ENCODE peak calls at places on chromosomes 11 and 22, in six cellular contexts. F is A549, X is transverse colon, W is sigmoid colon, D is suprapubic skin, V is GM12878. U is an unnamed sample.

GRCh38 chr22:40534379-40535188 is 101.9 kb downstream of the MRTFA start:
- DNase-seq in F (no peak), X (no peak), W (no peak), D (no peak), V (peak), U (no peak)

GRCh38 chr11:44852159-44852707 is 98.5 kb downstream of the TP53I11 start:
- DNase-seq in F (no peak), X (no peak), W (no peak), D (no peak), V (no peak), U (no peak)

GRCh38 chr11:65435981-65436411 is 13.4 kb downstream of the NEAT1 start:
- DNase-seq in F (no peak), X (peak), W (peak), D (peak), V (no peak), U (peak)

GRCh38 chr22:48948575-48949170 is 879.0 kb downstream of the BRD1 start:
- DNase-seq in F (no peak), X (no peak), W (peak), D (peak), V (no peak), U (peak)

GRCh38 chr11:90805172-90805571 is 582.3 kb upstream of the CHORDC1 start:
- DNase-seq in F (no peak), X (no peak), W (no peak), D (no peak), V (no peak), U (no peak)

GRCh38 chr11:22809893-22810292 is 19.7 kb downstream of the SVIP start:
- DNase-seq in F (no peak), X (no peak), W (no peak), D (no peak), V (no peak), U (no peak)

GRCh38 chr11:61102667-61103491 is 590 bp downstream of the CD5 start:
- DNase-seq in F (no peak), X (no peak), W (no peak), D (no peak), V (no peak), U (no peak)

GRCh38 chr11:113377606-113378005 is 10.0 kb upstream of the ANKK1 start:
- DNase-seq in F (no peak), X (no peak), W (no peak), D (no peak), V (no peak), U (no peak)

GRCh38 chr11:123054301-123055065 is 7.5 kb downstream of the HSPA8 start:
- DNase-seq in F (peak), X (no peak), W (no peak), D (no peak), V (no peak), U (no peak)

GRCh38 chr11:35916270-35916669 is 27.6 kb upstream of the LDLRAD3 start:
- DNase-seq in F (no peak), X (no peak), W (no peak), D (no peak), V (no peak), U (no peak)

GRCh38 chr11:62600367-62601113 is 1.1 kb downstream of the MTA2 start:
- DNase-seq in F (no peak), X (no peak), W (no peak), D (no peak), V (no peak), U (no peak)

GRCh38 chr11:114279778-114280532 is 16.2 kb upstream of the NNMT start:
- DNase-seq in F (no peak), X (no peak), W (no peak), D (no peak), V (no peak), U (no peak)

GRCh38 chr11:40293655-40294342 is 1165.7 kb downstream of the LRRC4C start:
- DNase-seq in F (peak), X (peak), W (peak), D (peak), V (peak), U (peak)

GRCh38 chr22:20428496-20429253 is 8.9 kb downstream of the SCARF2 start:
- DNase-seq in F (no peak), X (no peak), W (peak), D (peak), V (no peak), U (no peak)

GRCh38 chr11:76577921-76578654 is 92.5 kb downstream of the LRRC32 start:
- DNase-seq in F (no peak), X (no peak), W (no peak), D (no peak), V (no peak), U (no peak)

GRCh38 chr11:44136176-44136945 is 40.9 kb downstream of the EXT2 start:
- DNase-seq in F (no peak), X (no peak), W (no peak), D (no peak), V (no peak), U (no peak)

GRCh38 chr22:31096637-31097274 is 10.6 kb downstream of the SELENOM start:
- DNase-seq in F (no peak), X (no peak), W (no peak), D (no peak), V (no peak), U (no peak)

GRCh38 chr11:99446400-99446799 is 425.7 kb downstream of the CNTN5 start:
- DNase-seq in F (no peak), X (no peak), W (no peak), D (no peak), V (no peak), U (no peak)

GRCh38 chr11:44784438-44784760 is 57.6 kb downstream of the TSPAN18 start:
- DNase-seq in F (no peak), X (no peak), W (peak), D (peak), V (no peak), U (no peak)

GRCh38 chr11:112106070-112106469 is 19.4 kb downstream of the SDHD start:
- DNase-seq in F (no peak), X (no peak), W (no peak), D (no peak), V (no peak), U (no peak)

DNA sequence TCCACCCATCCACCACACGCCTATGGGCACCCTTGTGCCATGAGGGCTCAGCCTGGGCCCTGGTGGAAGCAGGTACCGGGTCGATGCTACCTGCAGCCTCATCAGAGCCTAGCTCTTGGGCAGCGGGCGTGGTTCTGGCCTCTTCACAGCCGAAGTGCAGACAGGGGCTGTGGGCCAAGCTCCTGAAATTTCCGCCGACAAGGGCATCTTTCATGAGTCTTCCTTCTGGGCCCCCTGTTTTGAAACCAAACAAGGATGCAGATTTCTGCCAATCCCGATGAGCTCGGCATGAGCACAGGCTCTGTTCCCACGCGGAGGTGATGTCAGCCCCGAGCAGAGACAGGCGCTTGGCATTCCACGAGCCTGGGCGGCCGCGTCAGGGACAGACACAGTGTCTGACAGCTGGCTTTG is 22.6 kb upstream of the MGAT3 start:
- DNase-seq in F (no peak), X (no peak), W (no peak), D (peak), V (no peak), U (no peak)
- TF ChIP-seq EP300 in F (no peak), X (no peak), W (no peak), D (no peak), V (no peak), U (no peak)

GRCh38 chr22:35205141-35205775 is 52.0 kb upstream of the HMGXB4 start:
- DNase-seq in F (no peak), X (no peak), W (no peak), D (no peak), V (no peak), U (no peak)
- TF ChIP-seq EP300 in F (no peak), X (no peak), W (no peak), D (no peak), V (no peak), U (no peak)

GRCh38 chr11:914204-914603 is 3.6 kb upstream of the CHID1 start:
- DNase-seq in F (no peak), X (no peak), W (no peak), D (no peak), V (no peak), U (no peak)

GRCh38 chr11:913043-913442 is 2.4 kb upstream of the CHID1 start:
- DNase-seq in F (no peak), X (no peak), W (no peak), D (no peak), V (no peak), U (no peak)

GRCh38 chr11:917426-917825 is 6.8 kb upstream of the CHID1 start:
- DNase-seq in F (no peak), X (no peak), W (no peak), D (no peak), V (no peak), U (no peak)

GRCh38 chr11:912266-912665 is 1.7 kb upstream of the CHID1 start:
- DNase-seq in F (no peak), X (no peak), W (no peak), D (no peak), V (no peak), U (no peak)

GRCh38 chr11:914747-915493 is 4.3 kb upstream of the CHID1 start:
- DNase-seq in F (no peak), X (peak), W (peak), D (peak), V (no peak), U (peak)
- TF ChIP-seq EP300 in F (no peak), X (no peak), W (no peak), D (no peak), V (no peak), U (no peak)

GRCh38 chr11:131977854-131978253 is 607.4 kb downstream of the NTM start:
- DNase-seq in F (no peak), X (no peak), W (no peak), D (no peak), V (no peak), U (no peak)
- TF ChIP-seq EP300 in F (no peak), X (no peak), W (no peak), D (no peak), V (no peak), U (no peak)

DNA sequence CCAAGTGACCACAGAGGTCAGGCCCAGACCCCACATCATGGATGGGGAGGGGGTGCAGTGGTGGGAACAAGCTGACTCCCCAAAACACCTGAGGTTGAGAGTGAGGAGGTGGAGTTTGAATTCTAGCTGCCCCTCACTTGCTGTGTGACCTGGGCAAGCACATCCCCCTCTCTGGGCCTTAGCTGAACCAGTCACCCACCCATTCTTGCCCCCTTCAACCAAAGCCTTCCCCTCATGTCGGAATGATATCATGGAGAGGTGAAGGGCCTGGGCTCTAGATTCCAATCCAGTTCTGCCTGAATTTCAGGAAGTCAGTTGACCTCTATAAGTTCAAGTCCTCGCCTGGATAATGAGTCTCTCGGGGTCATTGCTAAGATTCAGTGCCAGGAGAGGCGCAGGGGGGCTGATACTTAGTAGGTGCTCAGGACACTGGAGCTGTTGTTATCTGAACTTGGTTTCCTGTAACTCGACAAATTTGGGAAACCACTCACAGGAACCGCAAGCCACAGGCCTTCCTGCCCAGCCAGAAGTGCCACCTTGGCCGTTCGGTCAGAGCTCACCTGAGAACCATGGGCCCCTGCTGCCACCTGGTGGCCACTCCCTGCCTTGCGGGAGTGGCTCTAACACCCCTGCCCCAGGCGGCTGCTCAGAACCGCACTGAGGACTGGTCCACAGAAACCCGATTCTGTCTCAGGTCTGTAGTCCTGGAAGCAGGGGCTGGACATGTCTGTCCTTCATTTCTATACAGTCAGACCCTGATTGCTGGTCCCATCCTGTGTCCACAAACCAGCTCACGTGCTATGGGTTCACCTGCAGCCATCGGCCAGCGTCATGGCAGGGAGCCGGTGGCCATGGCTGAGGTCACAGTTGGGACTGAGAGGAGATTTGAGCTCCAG is 6.9 kb downstream of the CDC42EP1 start:
- DNase-seq in F (peak), X (peak), W (peak), D (peak), V (peak), U (peak)
- TF ChIP-seq EP300 in F (no peak), X (no peak), W (no peak), D (no peak), V (no peak), U (no peak)

DNA sequence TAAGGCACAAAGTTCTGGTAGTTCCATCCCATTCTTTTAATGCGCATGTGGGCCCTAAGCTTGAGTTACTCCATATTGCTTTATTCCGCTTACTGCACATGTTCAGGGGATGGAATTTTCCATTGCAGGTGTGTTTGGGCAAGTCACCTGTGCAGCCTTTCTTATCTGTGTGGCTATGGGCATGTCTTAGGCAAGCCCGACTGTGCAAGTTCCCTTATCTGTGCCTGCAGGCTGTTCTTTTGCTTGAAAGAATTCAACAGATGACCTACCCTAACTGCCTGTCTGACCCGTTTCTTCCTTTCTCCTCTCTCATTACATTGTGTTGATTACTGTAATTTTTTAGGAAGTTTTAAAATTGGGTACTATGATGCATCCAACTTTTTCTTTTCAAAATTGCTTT is 363.6 kb downstream of the TTC28 start:
- DNase-seq in F (no peak), X (no peak), W (no peak), D (no peak), V (no peak), U (peak)
- TF ChIP-seq EP300 in F (no peak), X (no peak), W (no peak), D (no peak), V (no peak), U (no peak)